ENCODE peak calls at places on chromosomes 3 and 15, in eight cellular contexts. One of them, this sample, is unnamed. For H3K4me1, the result is how much of the 10 kb centered on the place peaks cover.

GRCh38 chr3:152352559-152352958 is 83.8 kb downstream of the MBNL1 start:
- DNase-seq in tibial nerve: no peak
- DNase-seq in prostate gland: no peak
- DNase-seq in IMR-90: no peak
- DNase-seq in Peyer's patch: no peak
- DNase-seq in thoracic aorta: no peak
- DNase-seq in transverse colon: no peak
- DNase-seq in sigmoid colon: no peak
- DNase-seq in this sample: no peak

GRCh38 chr15:100929641-100930042 is 10.5 kb downstream of the LRRK1 start:
- DNase-seq in sigmoid colon: no peak
- DNase-seq in tibial nerve: no peak
- DNase-seq in prostate gland: peak
- DNase-seq in thoracic aorta: no peak
- DNase-seq in IMR-90: no peak
- DNase-seq in transverse colon: no peak
- DNase-seq in Peyer's patch: no peak
- DNase-seq in this sample: no peak

GRCh38 chr3:54374214-54374855 is 252.0 kb downstream of the CACNA2D3 start:
- DNase-seq in IMR-90: no peak
- DNase-seq in prostate gland: peak
- DNase-seq in transverse colon: peak
- DNase-seq in tibial nerve: no peak
- DNase-seq in sigmoid colon: no peak
- DNase-seq in thoracic aorta: no peak
- DNase-seq in Peyer's patch: no peak
- DNase-seq in this sample: peak

GRCh38 chr3:120100711-120101110 is 6.5 kb upstream of the GSK3B start:
- DNase-seq in Peyer's patch: no peak
- DNase-seq in prostate gland: no peak
- DNase-seq in thoracic aorta: no peak
- DNase-seq in sigmoid colon: no peak
- DNase-seq in tibial nerve: no peak
- DNase-seq in transverse colon: no peak
- DNase-seq in IMR-90: peak
- DNase-seq in this sample: no peak

GRCh38 chr3:161660706-161661105 is 164.1 kb downstream of the OTOL1 start:
- DNase-seq in tibial nerve: no peak
- DNase-seq in thoracic aorta: no peak
- DNase-seq in Peyer's patch: no peak
- DNase-seq in sigmoid colon: no peak
- DNase-seq in IMR-90: no peak
- DNase-seq in prostate gland: no peak
- DNase-seq in transverse colon: no peak
- DNase-seq in this sample: no peak

GRCh38 chr3:162492446-162493081 is 996.0 kb downstream of the OTOL1 start:
- DNase-seq in Peyer's patch: no peak
- DNase-seq in sigmoid colon: no peak
- DNase-seq in prostate gland: no peak
- DNase-seq in thoracic aorta: no peak
- DNase-seq in transverse colon: no peak
- DNase-seq in IMR-90: peak
- DNase-seq in tibial nerve: no peak
- DNase-seq in this sample: no peak

GRCh38 chr15:90306560-90306959 is 41.1 kb downstream of the NGRN start:
- DNase-seq in sigmoid colon: no peak
- DNase-seq in prostate gland: no peak
- DNase-seq in tibial nerve: no peak
- DNase-seq in thoracic aorta: no peak
- DNase-seq in transverse colon: no peak
- DNase-seq in Peyer's patch: no peak
- DNase-seq in IMR-90: no peak
- DNase-seq in this sample: no peak

GRCh38 chr3:73255609-73256029 is 194.2 kb downstream of the EBLN2 start:
- DNase-seq in transverse colon: peak
- DNase-seq in Peyer's patch: no peak
- DNase-seq in tibial nerve: no peak
- DNase-seq in prostate gland: no peak
- DNase-seq in sigmoid colon: no peak
- DNase-seq in IMR-90: peak
- DNase-seq in thoracic aorta: no peak
- DNase-seq in this sample: peak

GRCh38 chr3:159782724-159783421 is 205.8 kb upstream of the IL12A start:
- DNase-seq in transverse colon: peak
- DNase-seq in IMR-90: no peak
- DNase-seq in tibial nerve: no peak
- DNase-seq in sigmoid colon: no peak
- DNase-seq in Peyer's patch: no peak
- DNase-seq in thoracic aorta: no peak
- DNase-seq in prostate gland: no peak
- DNase-seq in this sample: peak

GRCh38 chr3:150371741-150372254 is 36.3 kb upstream of the TSC22D2 start:
- DNase-seq in sigmoid colon: peak
- DNase-seq in transverse colon: peak
- DNase-seq in prostate gland: peak
- DNase-seq in IMR-90: peak
- DNase-seq in thoracic aorta: peak
- DNase-seq in tibial nerve: peak
- DNase-seq in Peyer's patch: no peak
- DNase-seq in this sample: peak

GRCh38 chr3:99248913-99249312 is 347.4 kb upstream of the DCBLD2 start:
- DNase-seq in prostate gland: no peak
- DNase-seq in sigmoid colon: no peak
- DNase-seq in thoracic aorta: no peak
- DNase-seq in transverse colon: no peak
- DNase-seq in Peyer's patch: no peak
- DNase-seq in tibial nerve: no peak
- DNase-seq in IMR-90: no peak
- DNase-seq in this sample: no peak

GRCh38 chr3:73467211-73467610 is 157.5 kb downstream of the PDZRN3 start:
- DNase-seq in tibial nerve: no peak
- DNase-seq in Peyer's patch: no peak
- DNase-seq in thoracic aorta: no peak
- DNase-seq in IMR-90: no peak
- DNase-seq in transverse colon: no peak
- DNase-seq in sigmoid colon: no peak
- DNase-seq in prostate gland: no peak
- DNase-seq in this sample: no peak

GRCh38 chr3:33658971-33659848 is 58.8 kb downstream of the CLASP2 start:
- DNase-seq in IMR-90: peak
- DNase-seq in prostate gland: peak
- DNase-seq in tibial nerve: peak
- DNase-seq in thoracic aorta: no peak
- DNase-seq in sigmoid colon: peak
- DNase-seq in Peyer's patch: peak
- DNase-seq in transverse colon: peak
- DNase-seq in this sample: peak

DNA sequence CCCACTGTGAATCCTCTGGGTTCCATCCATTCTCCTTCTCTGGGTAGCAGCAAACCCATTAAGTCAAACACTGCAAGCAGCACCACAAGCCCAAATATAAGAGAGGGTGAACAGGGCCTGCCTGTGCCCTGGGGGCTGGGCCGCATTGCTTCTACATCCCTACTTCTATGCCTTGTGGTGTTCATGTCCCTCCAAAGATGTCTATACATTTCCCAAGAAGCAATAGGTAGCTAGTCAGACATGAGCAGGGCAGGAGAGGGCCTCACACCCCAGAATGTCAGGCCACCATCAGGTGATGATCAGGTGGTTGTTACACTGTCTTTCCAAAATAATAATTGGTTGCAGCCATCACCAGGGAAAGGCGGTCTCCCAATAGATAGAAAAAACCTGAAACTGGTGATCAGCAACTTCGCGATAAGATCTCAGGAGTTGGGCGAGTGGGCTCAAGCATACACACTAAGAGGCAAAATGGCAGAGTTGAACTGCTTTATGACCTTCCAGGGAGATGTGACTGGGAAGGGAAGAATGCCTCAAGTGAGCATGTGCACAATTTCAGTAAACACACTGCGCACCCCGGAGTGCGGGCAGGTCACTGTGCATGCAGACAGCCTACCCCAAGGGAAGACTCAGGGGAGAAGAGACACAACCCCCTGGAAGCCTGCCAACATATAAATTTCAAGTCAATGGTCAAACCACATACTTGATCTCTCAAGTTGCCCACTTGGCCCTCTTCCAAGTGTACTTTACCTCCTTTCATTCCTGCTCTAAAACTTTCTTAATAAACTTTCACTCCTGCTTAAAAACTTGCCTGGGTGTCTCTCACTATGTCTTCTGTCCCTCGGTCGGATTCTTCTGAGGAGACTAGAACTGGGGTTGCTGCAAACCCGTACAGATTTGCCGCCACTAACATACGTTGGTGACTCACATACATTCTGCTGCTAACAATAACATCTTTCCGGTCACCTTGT is 39.9 kb downstream of the KLF15 start:
- DNase-seq in IMR-90: no peak
- DNase-seq in tibial nerve: no peak
- DNase-seq in sigmoid colon: no peak
- DNase-seq in transverse colon: no peak
- DNase-seq in prostate gland: no peak
- DNase-seq in thoracic aorta: no peak
- DNase-seq in Peyer's patch: no peak
- DNase-seq in this sample: no peak
- H3K4me1 ChIP-seq in IMR-90: under half
- H3K4me1 ChIP-seq in tibial nerve: under half
- H3K4me1 ChIP-seq in sigmoid colon: under half
- H3K4me1 ChIP-seq in transverse colon: under half
- H3K4me1 ChIP-seq in prostate gland: under half
- H3K4me1 ChIP-seq in thoracic aorta: under half
- H3K4me1 ChIP-seq in Peyer's patch: under half
- H3K4me1 ChIP-seq in this sample: under half

GRCh38 chr3:140093742-140094141 is 158.8 kb downstream of the CLSTN2 start:
- DNase-seq in Peyer's patch: no peak
- DNase-seq in thoracic aorta: peak
- DNase-seq in prostate gland: peak
- DNase-seq in transverse colon: peak
- DNase-seq in sigmoid colon: peak
- DNase-seq in IMR-90: peak
- DNase-seq in tibial nerve: peak
- DNase-seq in this sample: peak

GRCh38 chr3:140096037-140096436 is 161.1 kb downstream of the CLSTN2 start:
- DNase-seq in Peyer's patch: no peak
- DNase-seq in prostate gland: no peak
- DNase-seq in transverse colon: no peak
- DNase-seq in IMR-90: no peak
- DNase-seq in sigmoid colon: no peak
- DNase-seq in tibial nerve: no peak
- DNase-seq in thoracic aorta: no peak
- DNase-seq in this sample: no peak

GRCh38 chr3:140089403-140090072 is 154.6 kb downstream of the CLSTN2 start:
- DNase-seq in sigmoid colon: no peak
- DNase-seq in transverse colon: no peak
- DNase-seq in prostate gland: no peak
- DNase-seq in Peyer's patch: no peak
- DNase-seq in thoracic aorta: no peak
- DNase-seq in tibial nerve: no peak
- DNase-seq in IMR-90: no peak
- DNase-seq in this sample: no peak

GRCh38 chr3:140091143-140091542 is 156.2 kb downstream of the CLSTN2 start:
- DNase-seq in tibial nerve: no peak
- DNase-seq in thoracic aorta: no peak
- DNase-seq in IMR-90: no peak
- DNase-seq in sigmoid colon: peak
- DNase-seq in transverse colon: no peak
- DNase-seq in prostate gland: no peak
- DNase-seq in Peyer's patch: no peak
- DNase-seq in this sample: no peak

DNA sequence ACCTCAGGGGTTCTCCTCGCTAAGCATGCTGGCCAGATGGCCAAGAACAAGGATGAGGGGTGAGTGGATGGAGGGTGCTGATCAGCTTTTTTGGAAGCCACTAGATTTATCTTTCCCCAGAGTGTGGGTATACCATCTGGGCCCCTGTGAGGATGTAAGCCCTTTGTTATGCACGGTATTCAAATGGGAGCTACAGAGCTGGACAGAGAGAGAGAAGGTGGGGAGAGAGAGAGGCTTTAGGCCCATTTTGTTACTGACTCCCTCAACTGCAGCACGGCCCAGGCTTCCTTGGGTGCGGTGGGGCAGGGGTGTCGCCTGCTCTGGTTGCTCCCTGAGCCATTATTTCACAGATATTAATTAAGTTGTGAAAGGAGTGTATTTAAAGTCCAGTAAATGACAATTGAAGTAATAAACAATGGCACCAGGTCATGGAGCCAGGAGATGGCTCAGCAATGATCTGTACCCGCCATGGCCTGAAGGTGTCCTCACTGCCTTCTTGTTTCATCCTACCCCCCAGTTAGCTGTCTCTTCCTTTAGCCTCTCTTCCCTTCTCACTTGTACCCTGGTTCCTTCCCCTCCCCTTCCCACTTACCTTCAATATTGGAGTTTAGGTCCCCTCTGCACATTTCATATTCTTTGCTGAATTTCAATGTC is 158.0 kb downstream of the CLSTN2 start:
- DNase-seq in transverse colon: no peak
- DNase-seq in sigmoid colon: no peak
- DNase-seq in Peyer's patch: no peak
- DNase-seq in thoracic aorta: no peak
- DNase-seq in prostate gland: no peak
- DNase-seq in tibial nerve: no peak
- DNase-seq in IMR-90: no peak
- DNase-seq in this sample: no peak
- TF ChIP-seq CTCF in transverse colon: no peak
- TF ChIP-seq CTCF in sigmoid colon: no peak
- TF ChIP-seq CTCF in Peyer's patch: no peak
- TF ChIP-seq CTCF in thoracic aorta: no peak
- TF ChIP-seq CTCF in prostate gland: no peak
- TF ChIP-seq CTCF in tibial nerve: no peak
- TF ChIP-seq CTCF in IMR-90: no peak
- TF ChIP-seq CTCF in this sample: no peak

GRCh38 chr3:195041871-195042740 is 228.9 kb downstream of the XXYLT1 start:
- DNase-seq in IMR-90: no peak
- DNase-seq in thoracic aorta: no peak
- DNase-seq in prostate gland: no peak
- DNase-seq in Peyer's patch: no peak
- DNase-seq in transverse colon: no peak
- DNase-seq in tibial nerve: no peak
- DNase-seq in sigmoid colon: no peak
- DNase-seq in this sample: no peak
- H3K4me1 ChIP-seq in IMR-90: under half
- H3K4me1 ChIP-seq in thoracic aorta: under half
- H3K4me1 ChIP-seq in prostate gland: under half
- H3K4me1 ChIP-seq in Peyer's patch: under half
- H3K4me1 ChIP-seq in transverse colon: under half
- H3K4me1 ChIP-seq in tibial nerve: under half
- H3K4me1 ChIP-seq in sigmoid colon: under half
- H3K4me1 ChIP-seq in this sample: under half

DNA sequence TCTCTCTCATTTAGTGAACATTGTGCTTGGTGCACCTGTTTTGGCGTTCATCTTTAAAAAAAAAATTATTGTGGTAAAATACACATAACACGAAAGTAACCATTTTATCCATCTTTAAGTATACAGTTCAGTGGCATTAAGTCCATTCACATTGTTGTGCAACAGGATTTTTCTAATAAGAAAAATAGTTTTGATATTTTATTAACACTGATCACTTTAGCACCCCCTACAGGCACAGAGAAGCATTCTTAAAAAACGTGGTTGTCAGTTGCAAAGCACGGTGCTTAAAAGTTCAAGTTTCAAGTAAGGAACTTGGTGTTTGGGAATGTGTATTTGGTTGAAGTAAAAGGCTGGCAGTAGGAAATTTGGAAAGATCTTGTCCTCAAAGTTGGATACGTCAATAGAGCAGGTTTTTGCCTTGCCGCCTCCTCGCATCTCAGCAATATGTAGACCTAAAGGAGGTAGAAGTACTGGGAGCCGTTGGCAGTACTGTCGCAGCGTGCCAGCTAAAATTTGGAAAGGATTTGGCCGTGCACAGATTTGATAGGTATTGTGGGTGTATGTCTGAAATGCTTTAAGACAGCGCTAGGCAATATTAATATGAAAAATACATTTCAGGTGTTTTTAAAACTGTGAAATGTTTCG is 110.4 kb downstream of the LRRC28 start:
- DNase-seq in tibial nerve: no peak
- DNase-seq in thoracic aorta: no peak
- DNase-seq in IMR-90: peak
- DNase-seq in prostate gland: no peak
- DNase-seq in sigmoid colon: no peak
- DNase-seq in transverse colon: no peak
- DNase-seq in Peyer's patch: no peak
- DNase-seq in this sample: no peak
- TF ChIP-seq CTCF in tibial nerve: no peak
- TF ChIP-seq CTCF in thoracic aorta: peak
- TF ChIP-seq CTCF in IMR-90: peak
- TF ChIP-seq CTCF in prostate gland: no peak
- TF ChIP-seq CTCF in sigmoid colon: no peak
- TF ChIP-seq CTCF in transverse colon: no peak
- TF ChIP-seq CTCF in Peyer's patch: no peak
- TF ChIP-seq CTCF in this sample: peak